ENCODE peak calls at places on chromosomes 5 and 9, in ten cellular contexts. O is choroid plexus epithelial cell, Q is lower leg skin, T is heart left ventricle, C is dorsolateral prefrontal cortex, Z is H9, S is HCT116, K is GM12865, Y is transverse colon, G is HFF-Myc. A is an unnamed sample.
A peak's percentile ranks its signal among the peaks of the same experiment; 100 is the strongest.

GRCh38 chr5:65290677-65291076 is 191.0 kb downstream of the ADAMTS6 start:
- DNase-seq in Z (no peak), Y (no peak), Q (no peak), O (peak; percentile 50), K (no peak), C (no peak), G (no peak), T (no peak), S (no peak), A (no peak)

GRCh38 chr5:60685700-60686099 is 14.3 kb downstream of the DEPDC1B start:
- DNase-seq in Z (no peak), K (no peak), O (no peak), Q (no peak), C (no peak), G (no peak), T (no peak), S (no peak), Y (no peak), A (no peak)

GRCh38 chr9:978117-978830 is 1.8 kb downstream of the DMRT3 start:
- DNase-seq in G (no peak), C (no peak), Q (peak; percentile 29), Y (no peak), T (no peak), O (no peak), K (no peak), S (no peak), Z (no peak), A (no peak)

GRCh38 chr9:19371942-19372341 is 8.1 kb downstream of the RPS6 start:
- DNase-seq in K (no peak), T (no peak), Y (no peak), Z (no peak), S (no peak), O (peak; percentile 54), Q (no peak), G (no peak), C (no peak), A (no peak)

GRCh38 chr5:83492331-83492730 is 20.8 kb downstream of the VCAN start:
- DNase-seq in S (no peak), O (no peak), C (no peak), G (no peak), T (no peak), Z (no peak), K (no peak), Y (no peak), Q (no peak), A (no peak)

GRCh38 chr5:110956280-110956912 is 115.1 kb upstream of the TSLP start:
- DNase-seq in Z (peak; percentile 58), S (no peak), O (no peak), C (no peak), Y (no peak), Q (no peak), G (no peak), T (no peak), K (no peak), A (no peak)

GRCh38 chr9:87676976-87677775 is 48.7 kb upstream of the CTSL start:
- DNase-seq in K (no peak), G (no peak), S (no peak), C (no peak), O (peak; percentile 39), Q (peak; percentile 75), Z (peak; percentile 23), T (no peak), Y (no peak), A (no peak)

GRCh38 chr5:92460505-92460904 is 1077.4 kb upstream of the ARRDC3 start:
- DNase-seq in Q (no peak), T (no peak), O (no peak), K (peak; percentile 12), G (no peak), S (no peak), Y (no peak), Z (no peak), C (no peak), A (no peak)

GRCh38 chr5:147189109-147189424 is 45.8 kb upstream of the STK32A start:
- DNase-seq in S (no peak), Y (no peak), G (no peak), K (no peak), T (no peak), C (no peak), O (no peak), Q (no peak), Z (no peak), A (no peak)
- TF ChIP-seq CTCF in S (no peak), Y (no peak), G (no peak), K (no peak), T (no peak), C (no peak), O (no peak), Q (no peak), Z (no peak), A (no peak)

DNA sequence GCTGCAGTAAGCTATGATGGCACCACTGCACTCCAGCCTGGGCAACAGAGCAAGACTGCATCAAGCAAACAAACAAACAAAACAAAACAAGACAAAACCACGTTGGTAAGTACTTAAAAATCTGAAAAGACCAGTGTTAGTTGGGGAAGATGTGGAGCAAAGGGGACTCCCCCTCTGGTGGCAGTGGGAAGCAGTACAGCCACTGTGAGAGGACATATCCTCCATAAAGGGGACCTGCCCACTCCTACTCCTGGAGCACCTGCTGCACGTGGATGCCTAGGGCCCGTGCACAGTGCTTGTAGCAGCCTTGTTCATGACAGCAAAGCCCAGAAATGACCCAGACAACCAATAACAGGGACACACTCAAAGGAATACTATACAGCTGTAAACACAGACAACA is 17.0 kb upstream of the IPPK start:
- DNase-seq in K (no peak), Z (peak; percentile 50), Q (peak; percentile 71), O (peak; percentile 16), Y (no peak), C (no peak), S (no peak), G (no peak), T (no peak), A (no peak)
- TF ChIP-seq CTCF in K (no peak), Z (peak; percentile 59), Q (no peak), O (peak; percentile 41), Y (no peak), C (no peak), S (peak; percentile 57), G (peak; percentile 31), T (no peak), A (peak; percentile 38)

GRCh38 chr5:138961221-138961620 is 86.1 kb upstream of the LRRTM2 start:
- DNase-seq in G (no peak), S (no peak), C (no peak), Y (no peak), Q (no peak), O (no peak), Z (no peak), K (no peak), T (no peak), A (no peak)

GRCh38 chr5:138961711-138962110 is 86.6 kb upstream of the LRRTM2 start:
- DNase-seq in S (no peak), Y (no peak), O (no peak), G (no peak), C (no peak), K (no peak), T (no peak), Q (no peak), Z (no peak), A (no peak)

GRCh38 chr5:138962619-138963370 is 87.7 kb upstream of the LRRTM2 start:
- DNase-seq in K (no peak), T (no peak), C (no peak), Q (no peak), G (no peak), O (no peak), S (no peak), Z (no peak), Y (no peak), A (no peak)

GRCh38 chr5:138956801-138957200 is 81.7 kb upstream of the LRRTM2 start:
- DNase-seq in O (no peak), T (no peak), Y (no peak), K (no peak), C (no peak), Q (no peak), Z (no peak), G (no peak), S (no peak), A (no peak)

DNA sequence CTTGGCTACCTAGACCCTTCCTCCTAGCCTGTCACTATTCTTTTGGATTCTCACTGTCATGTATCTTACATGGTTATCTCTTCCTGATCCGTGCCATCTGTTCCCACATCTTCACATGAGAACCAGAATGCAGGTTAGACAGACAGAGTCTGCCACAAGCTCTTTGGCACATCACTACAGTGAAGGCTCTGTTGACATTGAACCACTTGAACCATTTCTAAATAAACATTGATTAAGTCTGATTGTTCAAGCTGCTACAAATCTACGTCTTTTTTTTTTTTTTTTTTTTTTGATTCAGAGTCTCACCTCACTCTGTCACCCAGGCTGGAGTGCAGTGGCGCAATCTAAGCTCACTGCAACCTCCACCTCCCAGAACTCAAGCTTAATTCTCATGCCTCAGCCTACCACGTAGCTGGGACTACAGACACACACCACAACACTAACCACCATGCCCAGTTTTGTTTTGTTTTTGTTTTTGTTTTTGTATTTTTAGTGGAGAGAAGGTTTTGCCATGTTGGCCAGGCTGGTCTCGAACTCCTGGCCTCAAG is 85.1 kb upstream of the LRRTM2 start:
- DNase-seq in S (no peak), G (no peak), Y (no peak), Q (no peak), Z (no peak), K (no peak), C (no peak), T (no peak), O (no peak), A (no peak)
- TF ChIP-seq CTCF in S (no peak), G (no peak), Y (no peak), Q (no peak), Z (no peak), K (no peak), C (no peak), T (no peak), O (no peak), A (no peak)

GRCh38 chr9:128372784-128373183 is 1.6 kb downstream of the URM1 start:
- DNase-seq in Q (no peak), K (no peak), Z (no peak), Y (no peak), O (peak; percentile 53), T (no peak), G (no peak), C (no peak), S (no peak), A (no peak)

GRCh38 chr9:128372188-128372641 is 1.0 kb downstream of the URM1 start:
- DNase-seq in C (peak; percentile 86), G (no peak), Y (no peak), K (no peak), T (no peak), Z (no peak), S (no peak), O (no peak), Q (no peak), A (no peak)

GRCh38 chr9:128370367-128370751 is 815 bp upstream of the URM1 start:
- DNase-seq in S (no peak), Z (no peak), K (no peak), T (no peak), Q (no peak), G (no peak), Y (no peak), C (no peak), O (peak; percentile 16), A (no peak)

GRCh38 chr9:128371622-128372117 is 496 bp downstream of the URM1 start:
- DNase-seq in G (no peak), Q (no peak), C (no peak), Y (no peak), T (no peak), O (peak; percentile 30), S (no peak), K (no peak), Z (no peak), A (no peak)

DNA sequence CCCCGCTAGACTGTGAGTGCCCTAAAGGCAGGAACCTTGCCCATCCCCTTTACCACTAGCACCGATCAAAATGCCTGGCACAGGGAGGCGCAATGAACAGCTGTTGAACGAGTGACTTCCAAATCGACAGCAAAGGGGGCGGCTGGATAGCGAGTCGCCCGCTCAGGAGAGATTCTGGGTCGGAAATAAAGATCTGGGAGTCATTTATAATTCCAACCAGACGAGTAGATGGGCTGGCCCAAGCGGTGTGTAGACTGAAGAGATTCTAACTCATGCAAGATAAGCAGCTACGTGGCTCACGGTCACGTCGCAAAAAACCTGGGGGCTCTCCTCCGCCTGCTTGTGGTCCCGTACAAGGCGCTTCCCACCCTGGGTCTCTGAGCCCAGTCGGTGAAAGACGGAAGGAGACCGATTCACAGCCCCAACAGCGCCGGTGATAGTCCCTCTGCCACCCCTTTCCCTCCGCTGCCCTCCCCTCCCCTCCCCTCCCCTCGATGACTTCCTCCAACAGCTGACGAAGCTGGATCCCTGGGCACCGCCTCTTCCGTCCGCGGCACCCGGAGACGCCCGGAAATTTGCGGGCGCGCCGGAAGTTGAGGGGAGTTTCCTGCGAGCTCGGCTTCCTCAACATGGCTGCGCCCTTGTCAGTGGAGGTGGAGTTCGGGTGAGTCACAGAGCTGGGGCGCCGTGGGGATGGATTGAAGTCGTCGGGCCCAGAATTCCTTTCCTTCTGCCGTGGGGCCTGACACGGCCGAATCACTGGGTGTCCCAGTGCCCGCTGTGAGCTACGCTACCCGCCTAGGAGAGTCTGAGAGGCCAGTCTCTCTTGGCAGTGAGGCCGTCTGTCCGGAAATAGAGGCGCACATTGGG is at the start of gene URM1:
- DNase-seq in Z (peak; percentile 97), O (peak; percentile 96), T (peak; percentile 96), Y (peak; percentile 96), K (peak; percentile 93), Q (peak; percentile 98), G (peak; percentile 69), S (peak; percentile 88), C (peak; percentile 96), A (peak; percentile 98)
- TF ChIP-seq CTCF in Z (no peak), O (peak; percentile 27), T (no peak), Y (no peak), K (no peak), Q (no peak), G (no peak), S (peak; percentile 16), C (peak; percentile 18), A (peak; percentile 7)

A was measured in astrocyte of the spinal cord.